ENCODE peak calls at places on chromosomes 11 and 22, in seven cellular contexts. V is AG09309, Y is immature natural killer cell, W is NCI-H460, P is AG08396, J is GM04504, R is hepatic stellate cell. C is an unnamed sample.
A peak's percentile ranks its signal among the peaks of the same experiment; 100 is the strongest.

GRCh38 chr11:61080986-61081590 is 21.2 kb upstream of the CD5 start:
- DNase-seq in R (no peak), Y (no peak), J (no peak), V (no peak), P (no peak), W (no peak), C (no peak)

GRCh38 chr11:18013790-18014507 is 1.1 kb upstream of the SERGEF start:
- DNase-seq in V (no peak), R (no peak), J (no peak), Y (no peak), P (no peak), W (no peak), C (no peak)

GRCh38 chr11:18766015-18766414 is 25.6 kb downstream of the PTPN5 start:
- DNase-seq in V (no peak), Y (no peak), R (no peak), P (no peak), J (no peak), W (no peak), C (no peak)

GRCh38 chr11:73907191-73907590 is 30.4 kb downstream of the PAAF1 start:
- DNase-seq in V (no peak), R (peak; percentile 55), Y (no peak), W (peak; percentile 0), J (no peak), P (peak; percentile 69), C (no peak)

GRCh38 chr11:10409207-10409661 is 45.8 kb upstream of the AMPD3 start:
- DNase-seq in V (no peak), J (no peak), P (no peak), Y (no peak), W (no peak), R (no peak), C (no peak)

GRCh38 chr11:19947521-19948114 is 212.7 kb downstream of the DBX1 start:
- DNase-seq in R (no peak), V (no peak), P (no peak), J (no peak), Y (no peak), W (no peak), C (no peak)

GRCh38 chr11:26234451-26234850 is 97.5 kb upstream of the ANO3 start:
- DNase-seq in V (no peak), R (no peak), W (no peak), Y (no peak), J (no peak), P (no peak), C (no peak)

GRCh38 chr22:25027552-25027951 is 75.0 kb downstream of the KIAA1671 start:
- DNase-seq in J (no peak), W (no peak), Y (no peak), V (no peak), P (no peak), R (no peak), C (no peak)

C was measured in progenitor cell of endocrine pancreas.